ENCODE peak calls at places on chromosomes 5 and 9, in four cellular contexts. One of them, this sample, is unnamed.

GRCh38 chr5:124948062-124948753 is 201.8 kb upstream of the ZNF608 start:
- DNase-seq in IMR-90: no peak
- DNase-seq in heart left ventricle: peak
- DNase-seq in transverse colon: no peak
- DNase-seq in this sample: peak

GRCh38 chr5:179805070-179805528 is 1.6 kb downstream of the MGAT4B start:
- DNase-seq in heart left ventricle: no peak
- DNase-seq in transverse colon: peak
- DNase-seq in IMR-90: no peak
- DNase-seq in this sample: no peak

GRCh38 chr5:158921441-158922262 is 178.1 kb downstream of the EBF1 start:
- DNase-seq in transverse colon: no peak
- DNase-seq in IMR-90: no peak
- DNase-seq in heart left ventricle: no peak
- DNase-seq in this sample: no peak

GRCh38 chr5:128007939-128008338 is 75.6 kb upstream of the SLC12A2 start:
- DNase-seq in heart left ventricle: no peak
- DNase-seq in IMR-90: peak
- DNase-seq in transverse colon: no peak
- DNase-seq in this sample: no peak

GRCh38 chr9:76650692-76651091 is 113.5 kb upstream of the PCA3 start:
- DNase-seq in transverse colon: no peak
- DNase-seq in IMR-90: no peak
- DNase-seq in heart left ventricle: no peak
- DNase-seq in this sample: no peak

GRCh38 chr5:125719681-125720676 is 703.2 kb upstream of the GRAMD2B start:
- DNase-seq in transverse colon: no peak
- DNase-seq in IMR-90: peak
- DNase-seq in heart left ventricle: no peak
- DNase-seq in this sample: no peak

GRCh38 chr5:8943301-8943700 is 602.6 kb downstream of the SEMA5A start:
- DNase-seq in transverse colon: no peak
- DNase-seq in heart left ventricle: no peak
- DNase-seq in IMR-90: peak
- DNase-seq in this sample: no peak

GRCh38 chr9:8860925-8861324 is 1061.3 kb upstream of the DMAC1 start:
- DNase-seq in heart left ventricle: no peak
- DNase-seq in IMR-90: peak
- DNase-seq in transverse colon: no peak
- DNase-seq in this sample: no peak

GRCh38 chr5:1396029-1396816 is 49.0 kb downstream of the SLC6A3 start:
- DNase-seq in IMR-90: no peak
- DNase-seq in transverse colon: no peak
- DNase-seq in heart left ventricle: no peak
- DNase-seq in this sample: no peak

GRCh38 chr5:21143686-21144085 is 1155.7 kb upstream of the CDH18 start:
- DNase-seq in transverse colon: no peak
- DNase-seq in heart left ventricle: no peak
- DNase-seq in IMR-90: no peak
- DNase-seq in this sample: no peak

GRCh38 chr5:34748431-34748830 is 90.5 kb upstream of the TTC23L start:
- DNase-seq in heart left ventricle: no peak
- DNase-seq in IMR-90: no peak
- DNase-seq in transverse colon: no peak
- DNase-seq in this sample: no peak

GRCh38 chr5:13533833-13534232 is 410.7 kb downstream of the DNAH5 start:
- DNase-seq in transverse colon: no peak
- DNase-seq in IMR-90: no peak
- DNase-seq in heart left ventricle: no peak
- DNase-seq in this sample: no peak

GRCh38 chr9:23739753-23740152 is 86.3 kb downstream of the ELAVL2 start:
- DNase-seq in IMR-90: no peak
- DNase-seq in transverse colon: no peak
- DNase-seq in heart left ventricle: no peak
- DNase-seq in this sample: no peak

GRCh38 chr9:69674112-69674511 is 1.9 kb upstream of the APBA1 start:
- DNase-seq in transverse colon: no peak
- DNase-seq in IMR-90: no peak
- DNase-seq in heart left ventricle: no peak
- DNase-seq in this sample: no peak

GRCh38 chr9:15293727-15294405 is 13.2 kb downstream of the TTC39B start:
- DNase-seq in IMR-90: no peak
- DNase-seq in heart left ventricle: no peak
- DNase-seq in transverse colon: no peak
- DNase-seq in this sample: no peak

GRCh38 chr5:16582081-16582480 is 34.7 kb downstream of the RETREG1 start:
- DNase-seq in heart left ventricle: no peak
- DNase-seq in transverse colon: no peak
- DNase-seq in IMR-90: no peak
- DNase-seq in this sample: no peak

GRCh38 chr9:107489687-107490605 is at the start of gene KLF4:
- DNase-seq in heart left ventricle: peak
- DNase-seq in IMR-90: peak
- DNase-seq in transverse colon: peak
- DNase-seq in this sample: peak
- TF ChIP-seq POLR2A in heart left ventricle: no peak
- TF ChIP-seq POLR2A in IMR-90: peak
- TF ChIP-seq POLR2A in transverse colon: peak
- TF ChIP-seq POLR2A in this sample: peak

DNA sequence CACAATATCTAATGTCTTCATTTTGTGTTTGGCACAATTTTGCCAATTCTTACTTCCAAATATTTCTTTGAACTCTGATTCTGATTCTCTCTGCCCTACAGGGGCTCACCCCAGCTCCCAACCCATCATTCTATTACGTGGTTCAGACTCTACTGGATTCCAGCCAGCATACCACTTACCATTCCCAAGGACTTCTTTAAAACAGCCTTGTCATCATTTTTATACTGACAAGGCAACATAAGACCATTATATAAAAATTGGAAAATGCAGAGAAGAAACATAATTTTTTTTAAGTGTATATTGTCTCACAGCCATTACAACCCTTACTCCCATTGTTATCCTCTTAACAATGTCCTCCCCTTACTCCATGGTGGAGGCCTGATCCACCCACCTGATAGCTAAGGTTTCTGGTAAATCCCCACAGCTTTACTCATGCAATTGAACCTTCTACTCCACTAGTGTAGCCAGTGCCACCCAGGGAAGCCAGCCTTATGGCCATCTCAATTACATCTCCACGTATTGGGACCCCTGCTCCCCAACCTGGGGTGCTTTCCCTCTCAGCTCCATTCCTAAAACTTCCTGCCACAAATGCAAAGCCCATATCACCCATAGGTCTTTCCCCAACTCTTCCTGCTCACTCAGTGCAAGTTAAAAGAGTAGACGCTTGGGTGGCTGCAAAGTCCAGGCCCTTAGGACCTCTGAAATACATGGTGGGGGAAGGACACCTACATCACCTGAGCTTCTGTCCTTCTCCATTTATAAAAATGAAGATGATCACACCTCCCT is 19.1 kb downstream of the UGT3A2 start:
- DNase-seq in IMR-90: no peak
- DNase-seq in transverse colon: no peak
- DNase-seq in heart left ventricle: no peak
- DNase-seq in this sample: no peak
- TF ChIP-seq POLR2A in IMR-90: no peak
- TF ChIP-seq POLR2A in transverse colon: no peak
- TF ChIP-seq POLR2A in heart left ventricle: no peak
- TF ChIP-seq POLR2A in this sample: no peak

GRCh38 chr9:75109210-75109839 is 21.0 kb downstream of the OSTF1 start:
- DNase-seq in transverse colon: no peak
- DNase-seq in heart left ventricle: no peak
- DNase-seq in IMR-90: no peak
- DNase-seq in this sample: no peak

GRCh38 chr9:75106856-75107255 is 18.5 kb downstream of the OSTF1 start:
- DNase-seq in heart left ventricle: no peak
- DNase-seq in IMR-90: no peak
- DNase-seq in transverse colon: peak
- DNase-seq in this sample: peak

GRCh38 chr9:75111019-75111622 is 22.8 kb downstream of the OSTF1 start:
- DNase-seq in IMR-90: no peak
- DNase-seq in transverse colon: peak
- DNase-seq in heart left ventricle: no peak
- DNase-seq in this sample: no peak

GRCh38 chr9:75105841-75106240 is 17.5 kb downstream of the OSTF1 start:
- DNase-seq in IMR-90: peak
- DNase-seq in transverse colon: no peak
- DNase-seq in heart left ventricle: no peak
- DNase-seq in this sample: no peak

DNA sequence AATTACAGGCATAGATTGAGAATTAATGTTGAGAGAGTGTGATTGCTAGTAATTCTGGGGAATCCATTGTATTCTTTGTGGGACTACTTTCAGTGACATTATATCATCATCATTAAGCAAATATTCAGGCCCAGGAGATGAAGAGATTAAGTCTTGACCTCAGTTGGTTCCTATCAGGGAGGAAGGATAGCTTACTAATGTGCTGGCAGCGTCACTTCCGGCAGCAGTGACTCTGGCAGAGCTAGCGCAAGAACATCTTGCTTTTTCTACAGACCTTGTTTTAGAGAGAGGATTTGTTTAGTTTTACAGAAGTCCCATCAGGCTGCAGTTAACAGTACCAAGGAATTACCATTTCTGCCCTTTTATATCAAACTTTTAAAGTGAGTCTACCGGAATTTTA is 20.3 kb downstream of the OSTF1 start:
- DNase-seq in IMR-90: peak
- DNase-seq in heart left ventricle: peak
- DNase-seq in transverse colon: peak
- DNase-seq in this sample: peak
- TF ChIP-seq POLR2A in IMR-90: no peak
- TF ChIP-seq POLR2A in heart left ventricle: no peak
- TF ChIP-seq POLR2A in transverse colon: no peak
- TF ChIP-seq POLR2A in this sample: no peak

DNA sequence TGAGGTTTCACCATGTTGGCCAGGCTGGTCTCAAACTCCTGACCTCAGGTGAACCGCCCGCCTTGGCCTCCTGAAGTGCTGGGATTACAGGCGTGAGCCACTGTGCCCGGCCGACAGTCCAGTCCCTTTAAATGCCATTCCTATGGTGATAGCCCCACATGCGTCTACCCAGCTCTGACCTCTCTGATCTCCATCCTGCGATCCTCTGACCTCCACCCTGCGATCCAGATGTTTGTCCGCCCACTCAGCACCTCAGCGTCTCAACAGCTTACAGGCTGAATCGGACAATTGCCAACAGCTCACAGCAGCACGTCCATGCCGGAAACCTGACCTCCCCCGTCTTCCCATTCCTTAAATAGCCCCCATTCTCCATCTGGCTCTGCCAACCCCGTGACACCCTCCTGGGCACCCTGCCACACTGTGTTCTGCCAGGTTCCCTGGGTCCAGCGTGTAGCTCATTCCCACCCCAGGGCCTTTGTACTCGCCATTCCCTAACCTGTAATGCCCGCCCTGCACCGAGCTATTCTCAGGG is 44.0 kb upstream of the RNU6ATAC start:
- DNase-seq in transverse colon: no peak
- DNase-seq in heart left ventricle: peak
- DNase-seq in IMR-90: no peak
- DNase-seq in this sample: no peak
- TF ChIP-seq POLR2A in transverse colon: no peak
- TF ChIP-seq POLR2A in heart left ventricle: no peak
- TF ChIP-seq POLR2A in IMR-90: no peak
- TF ChIP-seq POLR2A in this sample: no peak

GRCh38 chr5:143217804-143218160 is 185.7 kb downstream of the NR3C1 start:
- DNase-seq in transverse colon: no peak
- DNase-seq in heart left ventricle: no peak
- DNase-seq in IMR-90: no peak
- DNase-seq in this sample: no peak
- TF ChIP-seq POLR2A in transverse colon: no peak
- TF ChIP-seq POLR2A in heart left ventricle: no peak
- TF ChIP-seq POLR2A in IMR-90: no peak
- TF ChIP-seq POLR2A in this sample: no peak

DNA sequence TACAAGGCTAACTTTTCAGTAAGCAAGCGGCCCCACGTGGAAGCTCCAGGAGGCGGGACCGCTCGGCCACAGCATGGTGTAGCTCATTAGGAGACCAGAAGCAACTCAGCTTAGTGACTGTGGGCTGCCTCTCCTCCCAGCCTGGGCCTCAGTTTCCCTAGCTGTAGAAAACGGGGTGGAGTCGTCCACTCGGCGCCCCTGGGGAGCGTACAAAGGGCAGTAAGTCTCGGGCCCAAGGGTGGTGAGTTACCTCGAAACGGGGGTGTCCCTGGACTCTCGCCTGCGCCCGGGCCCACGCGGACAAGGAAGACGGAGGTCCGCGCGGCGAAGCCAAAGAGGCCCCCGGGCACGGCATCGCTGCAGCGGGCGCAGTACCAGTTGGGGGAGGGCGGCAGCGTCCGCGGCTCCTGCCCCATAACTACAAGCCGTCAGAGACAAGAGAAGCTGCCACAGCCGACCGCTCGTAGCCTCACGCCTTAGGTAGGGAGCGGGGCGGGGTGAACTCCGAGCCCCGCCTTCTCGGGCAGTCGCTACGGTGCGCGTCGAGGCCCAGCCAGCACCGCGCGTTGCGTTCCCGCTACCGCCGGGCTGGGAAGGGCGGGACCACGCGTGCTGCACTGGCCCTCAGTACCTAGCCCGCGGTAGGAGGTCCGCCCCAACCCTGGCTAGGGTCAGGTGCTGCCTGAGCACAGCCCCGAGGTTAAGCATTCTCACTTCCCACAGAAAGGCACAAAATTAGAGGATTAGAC is at the start of gene GEMIN5:
- DNase-seq in heart left ventricle: peak
- DNase-seq in transverse colon: peak
- DNase-seq in IMR-90: peak
- DNase-seq in this sample: peak
- TF ChIP-seq POLR2A in heart left ventricle: no peak
- TF ChIP-seq POLR2A in transverse colon: peak
- TF ChIP-seq POLR2A in IMR-90: no peak
- TF ChIP-seq POLR2A in this sample: peak

GRCh38 chr5:118990582-118990981 is 2.2 kb upstream of the DTWD2 start:
- DNase-seq in IMR-90: no peak
- DNase-seq in heart left ventricle: no peak
- DNase-seq in transverse colon: no peak
- DNase-seq in this sample: no peak

GRCh38 chr5:118989816-118990215 is 1.5 kb upstream of the DTWD2 start:
- DNase-seq in IMR-90: no peak
- DNase-seq in transverse colon: no peak
- DNase-seq in heart left ventricle: no peak
- DNase-seq in this sample: no peak

GRCh38 chr5:118984602-118985001 is 3.7 kb downstream of the DTWD2 start:
- DNase-seq in transverse colon: no peak
- DNase-seq in heart left ventricle: no peak
- DNase-seq in IMR-90: peak
- DNase-seq in this sample: no peak

GRCh38 chr5:118987988-118988945 is at the start of gene DTWD2:
- DNase-seq in transverse colon: peak
- DNase-seq in heart left ventricle: peak
- DNase-seq in IMR-90: peak
- DNase-seq in this sample: peak
- TF ChIP-seq POLR2A in transverse colon: peak
- TF ChIP-seq POLR2A in heart left ventricle: no peak
- TF ChIP-seq POLR2A in IMR-90: no peak
- TF ChIP-seq POLR2A in this sample: peak

GRCh38 chr9:136373300-136374182 is at the start of gene CARD9:
- DNase-seq in heart left ventricle: no peak
- DNase-seq in IMR-90: no peak
- DNase-seq in transverse colon: peak
- DNase-seq in this sample: no peak
- TF ChIP-seq POLR2A in heart left ventricle: no peak
- TF ChIP-seq POLR2A in IMR-90: no peak
- TF ChIP-seq POLR2A in transverse colon: no peak
- TF ChIP-seq POLR2A in this sample: no peak